ENCODE peak calls at places on chromosomes 6 and 20, in eight cellular contexts. C is aorta, L is NCI-H345, B is iris pigment epithelial cell, K is iPS-NIHi11, Q is OCI-LY7, F is cardiac fibroblast, V is NCI-H1048. E is an unnamed sample.

GRCh38 chr6:69988458-69989126 is 122.2 kb downstream of the COL19A1 start:
- DNase-seq in K (no peak), B (no peak), C (no peak), V (no peak), F (no peak), L (no peak), Q (no peak), E (no peak)

GRCh38 chr6:119347466-119348307 is 1.9 kb downstream of the MAN1A1 start:
- DNase-seq in C (peak; percentile 84), Q (peak; percentile 75), V (no peak), B (no peak), K (no peak), F (no peak), L (peak; percentile 31), E (peak; percentile 69)

GRCh38 chr6:42911171-42912021 is 4.5 kb upstream of the PTCRA start:
- DNase-seq in K (peak; percentile 74), C (no peak), F (no peak), Q (no peak), L (no peak), B (peak; percentile 9), V (no peak), E (no peak)

GRCh38 chr6:63963756-63964315 is 328.2 kb downstream of the PHF3 start:
- DNase-seq in Q (no peak), F (no peak), K (no peak), L (no peak), B (no peak), V (no peak), C (no peak), E (no peak)

GRCh38 chr6:45461486-45461885 is 83.8 kb upstream of the SUPT3H start:
- DNase-seq in L (no peak), K (no peak), B (peak; percentile 24), F (peak; percentile 39), C (no peak), V (no peak), Q (no peak), E (no peak)

GRCh38 chr6:89008299-89008698 is 44.9 kb upstream of the RNGTT start:
- DNase-seq in B (no peak), Q (no peak), L (no peak), V (no peak), F (no peak), K (no peak), C (no peak), E (no peak)

GRCh38 chr20:47117789-47118188 is 223.1 kb downstream of the EYA2 start:
- DNase-seq in K (no peak), Q (no peak), B (no peak), C (no peak), F (no peak), L (no peak), V (no peak), E (no peak)

GRCh38 chr6:117142145-117142544 is 123.2 kb upstream of the VGLL2 start:
- DNase-seq in Q (no peak), F (no peak), B (no peak), V (no peak), C (no peak), L (no peak), K (no peak), E (no peak)

GRCh38 chr6:77650098-77650663 is 2.7 kb upstream of the MEI4 start:
- DNase-seq in K (peak; percentile 64), V (no peak), Q (no peak), B (no peak), F (peak; percentile 1), L (no peak), C (peak; percentile 49), E (no peak)

GRCh38 chr6:139494376-139495025 is 120.1 kb upstream of the CITED2 start:
- DNase-seq in F (no peak), Q (no peak), V (no peak), C (no peak), L (no peak), K (no peak), B (no peak), E (no peak)

GRCh38 chr6:144897441-144897921 is 612.3 kb downstream of the UTRN start:
- DNase-seq in C (no peak), B (peak; percentile 80), V (no peak), L (no peak), Q (no peak), K (no peak), F (peak; percentile 43), E (no peak)

GRCh38 chr6:55652429-55652828 is 73.4 kb upstream of the HMGCLL1 start:
- DNase-seq in K (no peak), B (no peak), F (peak; percentile 3), V (no peak), Q (no peak), L (no peak), C (no peak), E (no peak)

GRCh38 chr20:63966944-63967322 is 2.8 kb downstream of the ZNF512B start:
- DNase-seq in F (no peak), L (no peak), C (no peak), V (no peak), B (no peak), Q (no peak), K (no peak), E (peak; percentile 57)

GRCh38 chr6:42784739-42785498 is 3.1 kb downstream of the BICRAL start:
- DNase-seq in B (no peak), Q (no peak), K (no peak), V (no peak), F (no peak), C (no peak), L (no peak), E (no peak)

GRCh38 chr6:10048370-10049297 is 366.2 kb downstream of the TFAP2A start:
- DNase-seq in V (no peak), Q (no peak), C (no peak), L (no peak), B (no peak), F (no peak), K (no peak), E (no peak)

E was measured in suprapubic skin.